ENCODE peak calls at places on chromosomes 2 and 18, in eight cellular contexts. L, N, B, F, C, R, W and Y are unnamed samples.

GRCh38 chr2:11257078-11257477 is 87.4 kb downstream of the ROCK2 start:
- DNase-seq in F (no peak), R (peak), L (no peak), W (no peak), B (no peak), C (no peak), N (peak), Y (no peak)

GRCh38 chr18:70385474-70385873 is 96.6 kb downstream of the SOCS6 start:
- DNase-seq in N (no peak), F (no peak), R (no peak), C (no peak), W (no peak), L (no peak), B (no peak), Y (no peak)

GRCh38 chr2:100259106-100259505 is 63.2 kb downstream of the LONRF2 start:
- DNase-seq in B (no peak), L (no peak), F (no peak), W (no peak), C (no peak), R (no peak), N (no peak), Y (no peak)

GRCh38 chr2:45303417-45304202 is 294.4 kb upstream of the SIX2 start:
- DNase-seq in C (no peak), W (no peak), F (no peak), B (no peak), N (no peak), R (no peak), L (no peak), Y (no peak)

GRCh38 chr2:2054363-2054882 is 276.7 kb downstream of the MYT1L start:
- DNase-seq in F (no peak), N (no peak), L (no peak), B (no peak), C (no peak), R (no peak), W (no peak), Y (no peak)

GRCh38 chr2:218861645-218862318 is 2.2 kb downstream of the WNT6 start:
- DNase-seq in C (no peak), R (no peak), N (no peak), W (no peak), B (no peak), L (no peak), F (no peak), Y (no peak)

GRCh38 chr2:223500690-223501089 is 101.5 kb downstream of the SCG2 start:
- DNase-seq in F (no peak), W (no peak), B (no peak), L (no peak), C (no peak), N (no peak), R (no peak), Y (no peak)

GRCh38 chr2:200439981-200440380 is 69.9 kb downstream of the KCTD18 start:
- DNase-seq in B (no peak), R (no peak), F (no peak), C (no peak), N (no peak), W (no peak), L (no peak), Y (no peak)

GRCh38 chr18:42445359-42445758 is 490.3 kb downstream of the PIK3C3 start:
- DNase-seq in N (no peak), W (no peak), B (no peak), R (no peak), C (no peak), L (no peak), F (no peak), Y (no peak)

GRCh38 chr2:23434721-23435121 is 49.7 kb downstream of the KLHL29 start:
- DNase-seq in L (no peak), W (no peak), B (no peak), F (no peak), C (no peak), R (no peak), N (no peak), Y (no peak)

GRCh38 chr18:490624-491023 is 9.9 kb downstream of the COLEC12 start:
- DNase-seq in W (no peak), C (no peak), R (no peak), F (no peak), L (no peak), B (no peak), N (no peak), Y (no peak)

GRCh38 chr18:21826641-21827302 is 86.2 kb downstream of the MIB1 start:
- DNase-seq in L (no peak), W (peak), C (no peak), N (no peak), B (peak), R (no peak), F (no peak), Y (no peak)

GRCh38 chr2:69915050-69915945 is at the start of gene MXD1:
- DNase-seq in N (peak), B (peak), W (no peak), C (peak), R (peak), F (no peak), L (peak), Y (no peak)

GRCh38 chr2:173752152-173752551 is 213.0 kb downstream of the SP3 start:
- DNase-seq in F (peak), R (no peak), L (no peak), W (peak), B (peak), N (no peak), C (peak), Y (peak)

GRCh38 chr2:231672617-231673347 is 35.5 kb upstream of the PTMA start:
- DNase-seq in N (peak), L (peak), C (no peak), F (peak), B (no peak), R (peak), W (no peak), Y (peak)

GRCh38 chr2:191582355-191582754 is 95.6 kb upstream of the NABP1 start:
- DNase-seq in B (no peak), N (no peak), F (no peak), L (no peak), W (no peak), C (peak), R (no peak), Y (no peak)

GRCh38 chr2:28108143-28108542 is 217.6 kb downstream of the BABAM2 start:
- DNase-seq in C (no peak), R (no peak), F (no peak), B (no peak), W (no peak), L (no peak), N (no peak), Y (no peak)

GRCh38 chr2:30447149-30448045 is at the start of gene LCLAT1:
- DNase-seq in C (peak), F (peak), R (peak), N (peak), L (peak), W (peak), B (peak), Y (peak)

DNA sequence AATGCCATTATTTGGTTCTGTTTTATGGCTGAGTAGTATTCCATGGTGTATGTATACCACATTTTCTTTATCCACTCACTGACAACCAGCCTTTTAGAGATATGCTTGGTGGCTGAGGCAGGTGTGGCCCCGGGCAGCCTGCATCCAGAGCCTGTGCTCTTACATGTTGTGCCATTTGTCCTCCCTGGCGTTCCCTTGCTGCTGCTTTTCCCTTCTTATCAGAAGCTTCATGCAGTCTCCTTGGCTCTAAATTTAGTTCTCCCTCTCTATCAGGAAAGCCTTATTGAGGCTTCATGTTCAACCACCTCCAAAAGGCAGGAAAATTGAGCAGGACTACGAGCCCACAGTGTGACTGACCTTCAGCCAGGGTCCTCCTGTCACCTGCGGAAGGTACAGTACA is 131.7 kb upstream of the ITGA6 start:
- DNase-seq in N (no peak), F (no peak), C (no peak), R (no peak), W (no peak), B (no peak), L (no peak), Y (no peak)
- TF ChIP-seq EZH2phosphoT487 in N (no peak), F (no peak), C (no peak), R (no peak), W (no peak), B (no peak), L (no peak), Y (no peak)

DNA sequence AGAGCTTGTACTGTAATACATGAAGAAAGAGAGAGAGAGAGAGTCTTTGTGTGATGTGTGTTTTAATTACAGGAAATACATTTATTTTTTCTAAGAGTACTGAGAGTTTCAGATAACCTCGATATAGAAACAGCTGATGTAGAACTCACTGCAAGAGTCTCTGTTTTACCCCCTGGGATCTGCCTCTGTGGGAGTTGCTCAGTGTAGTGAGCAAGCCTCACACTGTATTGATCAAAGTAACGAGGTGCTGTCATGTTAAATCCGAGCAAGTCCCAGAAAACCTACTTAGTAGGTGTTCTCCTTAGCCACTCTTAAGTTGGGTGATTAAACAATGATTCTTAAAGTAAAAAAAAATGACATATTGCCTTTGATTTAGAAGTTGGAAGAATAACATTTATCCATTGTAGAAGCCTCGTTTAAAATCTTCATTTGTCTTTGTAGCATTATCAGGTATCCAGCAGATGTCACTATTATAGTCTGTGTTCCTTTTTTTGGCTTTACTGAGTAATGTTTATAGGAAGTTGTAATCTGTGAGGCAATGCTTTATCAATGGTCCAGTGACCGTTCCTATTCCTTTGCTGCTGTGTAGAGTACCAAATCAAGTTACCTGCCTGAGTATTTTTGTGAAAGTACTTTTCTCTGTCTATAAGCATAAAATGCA is 219.0 kb downstream of the MYO3B start:
- DNase-seq in B (peak), F (no peak), N (no peak), C (peak), R (peak), W (peak), L (peak), Y (peak)
- TF ChIP-seq CTCF in B (peak), F (peak), N (peak), C (peak), R (no peak), W (peak), L (peak), Y (peak)

GRCh38 chr2:217276433-217276832 is 416.6 kb upstream of the TNP1 start:
- DNase-seq in W (no peak), C (no peak), L (no peak), R (no peak), B (no peak), N (no peak), F (no peak), Y (no peak)

GRCh38 chr2:217275091-217275490 is 415.2 kb upstream of the TNP1 start:
- DNase-seq in C (no peak), R (no peak), W (no peak), F (no peak), B (no peak), L (no peak), N (no peak), Y (no peak)

GRCh38 chr2:217279130-217279529 is 419.3 kb upstream of the TNP1 start:
- DNase-seq in N (no peak), F (no peak), R (no peak), B (no peak), L (no peak), W (no peak), C (no peak), Y (no peak)

GRCh38 chr2:217279571-217279970 is 419.7 kb upstream of the TNP1 start:
- DNase-seq in L (peak), N (no peak), W (no peak), R (no peak), C (peak), B (no peak), F (no peak), Y (no peak)

DNA sequence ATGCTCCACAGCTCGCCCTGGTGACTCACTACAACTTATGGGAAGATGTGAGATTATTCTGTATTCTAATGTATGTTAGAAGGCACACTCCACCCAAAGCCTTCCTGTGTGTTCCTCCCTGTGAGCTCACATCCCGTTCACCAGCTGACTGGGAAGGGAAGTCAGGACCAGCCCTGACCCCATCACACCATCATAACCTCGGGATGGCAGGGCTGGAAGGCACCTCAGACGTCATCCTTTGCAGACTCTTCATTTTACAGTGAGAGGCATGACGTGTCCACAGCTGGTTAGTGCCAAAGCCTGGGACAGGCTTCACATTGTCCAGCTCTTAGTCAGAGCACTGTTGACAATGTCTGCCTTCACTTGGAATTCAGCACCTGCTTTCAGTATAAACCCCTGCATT is 417.8 kb upstream of the TNP1 start:
- DNase-seq in B (no peak), F (no peak), C (peak), N (no peak), W (no peak), R (no peak), L (peak), Y (no peak)
- TF ChIP-seq EZH2phosphoT487 in B (no peak), F (no peak), C (no peak), N (no peak), W (no peak), R (no peak), L (no peak), Y (no peak)

GRCh38 chr2:225556461-225556860 is 157.0 kb downstream of the NYAP2 start:
- DNase-seq in B (no peak), R (peak), N (no peak), C (peak), W (no peak), F (no peak), L (no peak), Y (no peak)
- TF ChIP-seq CTCF in B (no peak), R (peak), N (peak), C (peak), W (no peak), F (peak), L (no peak), Y (peak)

GRCh38 chr2:60947056-60947455 is 65.7 kb downstream of the REL start:
- DNase-seq in F (no peak), R (no peak), N (no peak), C (no peak), B (no peak), L (no peak), W (no peak), Y (no peak)
- TF ChIP-seq EZH2phosphoT487 in F (no peak), R (no peak), N (no peak), C (no peak), B (no peak), L (no peak), W (no peak), Y (no peak)

GRCh38 chr2:178819992-178820391 is 12.8 kb upstream of the TTN start:
- DNase-seq in W (peak), B (no peak), N (no peak), C (no peak), L (no peak), F (no peak), R (no peak), Y (no peak)

GRCh38 chr2:178825183-178825582 is 18.0 kb upstream of the TTN start:
- DNase-seq in L (no peak), N (no peak), B (no peak), F (no peak), R (no peak), C (peak), W (no peak), Y (no peak)

GRCh38 chr2:178824181-178824580 is 17.0 kb upstream of the TTN start:
- DNase-seq in W (no peak), B (no peak), R (no peak), L (no peak), C (no peak), F (no peak), N (no peak), Y (no peak)

GRCh38 chr2:178819147-178819875 is 12.1 kb upstream of the TTN start:
- DNase-seq in C (no peak), B (no peak), F (no peak), R (no peak), L (no peak), N (no peak), W (peak), Y (no peak)
- TF ChIP-seq CTCF in C (no peak), B (no peak), F (peak), R (peak), L (no peak), N (no peak), W (peak), Y (no peak)

GRCh38 chr18:48795696-48796095 is 155.1 kb downstream of the SMAD7 start:
- DNase-seq in W (no peak), N (no peak), B (no peak), R (no peak), C (no peak), L (no peak), F (no peak), Y (no peak)

GRCh38 chr18:48796491-48797205 is 154.1 kb downstream of the SMAD7 start:
- DNase-seq in F (no peak), B (no peak), R (no peak), W (no peak), N (no peak), L (no peak), C (no peak), Y (no peak)

GRCh38 chr18:48798334-48799197 is 152.2 kb downstream of the SMAD7 start:
- DNase-seq in B (no peak), C (no peak), N (no peak), W (no peak), F (no peak), R (no peak), L (no peak), Y (no peak)

GRCh38 chr18:48799724-48800315 is 150.9 kb downstream of the SMAD7 start:
- DNase-seq in F (no peak), B (no peak), L (no peak), R (no peak), N (no peak), C (no peak), W (no peak), Y (no peak)

DNA sequence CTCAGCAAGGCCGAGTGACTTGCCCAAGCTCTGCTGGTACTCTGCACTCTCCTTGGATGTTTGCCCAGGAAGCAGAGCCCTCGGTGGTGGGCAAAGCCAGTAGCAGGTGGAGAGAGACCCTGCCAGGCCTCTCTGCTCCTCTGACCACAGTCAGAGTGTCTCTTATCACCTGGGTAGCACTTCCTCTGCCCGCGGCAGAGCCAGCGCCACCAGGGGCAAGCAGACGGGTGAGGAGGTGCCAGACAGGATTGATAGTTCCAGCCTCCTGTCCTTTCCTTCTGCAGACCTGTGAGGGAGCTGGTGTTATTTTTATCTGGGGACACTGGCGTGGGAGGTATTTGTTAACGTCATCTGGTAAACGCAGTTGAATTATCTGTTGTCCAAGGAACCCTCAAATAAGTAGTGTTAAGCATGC is 152.9 kb downstream of the SMAD7 start:
- DNase-seq in R (no peak), N (no peak), C (no peak), F (no peak), L (no peak), B (peak), W (no peak), Y (no peak)
- TF ChIP-seq EZH2phosphoT487 in R (no peak), N (no peak), C (no peak), F (no peak), L (no peak), B (no peak), W (no peak), Y (no peak)

GRCh38 chr2:113889471-113890252 is at the start of gene ACTR3:
- DNase-seq in R (peak), F (peak), B (peak), L (peak), N (peak), C (peak), W (peak), Y (peak)

GRCh38 chr2:113892004-113892740 is 2.3 kb downstream of the ACTR3 start:
- DNase-seq in W (no peak), F (no peak), C (no peak), N (no peak), B (no peak), L (no peak), R (no peak), Y (no peak)

GRCh38 chr2:113888641-113889470 is 1.0 kb upstream of the ACTR3 start:
- DNase-seq in W (no peak), N (no peak), B (no peak), L (peak), C (no peak), F (no peak), R (peak), Y (no peak)

GRCh38 chr2:113891265-113891959 is 1.5 kb downstream of the ACTR3 start:
- DNase-seq in L (no peak), R (no peak), W (no peak), B (no peak), N (no peak), C (no peak), F (no peak), Y (no peak)

GRCh38 chr2:113890253-113891235 is 655 bp downstream of the ACTR3 start:
- DNase-seq in L (peak), W (peak), N (peak), R (peak), B (peak), F (peak), C (peak), Y (peak)
- TF ChIP-seq CTCF in L (peak), W (no peak), N (peak), R (peak), B (no peak), F (no peak), C (no peak), Y (no peak)

GRCh38 chr2:8409461-8410260 is 272.2 kb upstream of the ID2 start:
- DNase-seq in B (no peak), R (no peak), N (no peak), L (no peak), W (no peak), C (peak), F (no peak), Y (no peak)
- TF ChIP-seq EZH2phosphoT487 in B (no peak), R (no peak), N (no peak), L (no peak), W (no peak), C (no peak), F (no peak), Y (no peak)

GRCh38 chr2:138180691-138181386 is 216.6 kb downstream of the HNMT start:
- DNase-seq in W (no peak), N (peak), F (no peak), C (peak), R (peak), B (peak), L (no peak), Y (no peak)
- TF ChIP-seq CTCF in W (no peak), N (peak), F (no peak), C (peak), R (peak), B (peak), L (no peak), Y (peak)